ENCODE peak calls at places on chromosomes 16 and 17, in five cellular contexts. One of them, this sample, is unnamed.

GRCh38 chr17:49875690-49876089 is 27.8 kb upstream of the TAC4 start:
- DNase-seq in LoVo: no peak
- DNase-seq in T-helper 1 cell: no peak
- DNase-seq in GM12865: no peak
- DNase-seq in effector CD4-positive, alpha-beta T cell: no peak
- DNase-seq in this sample: no peak

GRCh38 chr17:77684803-77685580 is 273.5 kb upstream of the TNRC6C start:
- DNase-seq in effector CD4-positive, alpha-beta T cell: no peak
- DNase-seq in T-helper 1 cell: no peak
- DNase-seq in GM12865: no peak
- DNase-seq in LoVo: no peak
- DNase-seq in this sample: no peak

GRCh38 chr17:32859857-32860525 is 16.9 kb downstream of the MYO1D start:
- DNase-seq in LoVo: no peak
- DNase-seq in effector CD4-positive, alpha-beta T cell: no peak
- DNase-seq in GM12865: peak; percentile 48
- DNase-seq in T-helper 1 cell: no peak
- DNase-seq in this sample: no peak

GRCh38 chr16:10601444-10602401 is 21.3 kb upstream of the EMP2 start:
- DNase-seq in effector CD4-positive, alpha-beta T cell: no peak
- DNase-seq in LoVo: no peak
- DNase-seq in GM12865: peak; percentile 27
- DNase-seq in T-helper 1 cell: no peak
- DNase-seq in this sample: peak; percentile 52

GRCh38 chr17:56908061-56908542 is 5.7 kb downstream of the TRIM25 start:
- DNase-seq in GM12865: peak; percentile 87
- DNase-seq in T-helper 1 cell: no peak
- DNase-seq in effector CD4-positive, alpha-beta T cell: no peak
- DNase-seq in LoVo: no peak
- DNase-seq in this sample: no peak

GRCh38 chr17:62724398-62725146 is 83.5 kb downstream of the MARCHF10 start:
- DNase-seq in LoVo: no peak
- DNase-seq in GM12865: peak; percentile 95
- DNase-seq in T-helper 1 cell: peak; percentile 40
- DNase-seq in effector CD4-positive, alpha-beta T cell: peak; percentile 35
- DNase-seq in this sample: peak; percentile 40

GRCh38 chr17:49880291-49881053 is 32.6 kb upstream of the TAC4 start:
- DNase-seq in T-helper 1 cell: peak; percentile 51
- DNase-seq in LoVo: peak; percentile 76
- DNase-seq in GM12865: peak; percentile 73
- DNase-seq in effector CD4-positive, alpha-beta T cell: peak; percentile 60
- DNase-seq in this sample: peak; percentile 91

GRCh38 chr16:87471278-87472141 is 21.3 kb downstream of the ZCCHC14 start:
- DNase-seq in GM12865: no peak
- DNase-seq in effector CD4-positive, alpha-beta T cell: no peak
- DNase-seq in LoVo: peak; percentile 59
- DNase-seq in T-helper 1 cell: no peak
- DNase-seq in this sample: no peak

GRCh38 chr17:2449486-2449885 is 48.6 kb upstream of the MNT start:
- DNase-seq in effector CD4-positive, alpha-beta T cell: no peak
- DNase-seq in T-helper 1 cell: no peak
- DNase-seq in LoVo: no peak
- DNase-seq in GM12865: no peak
- DNase-seq in this sample: no peak

GRCh38 chr16:22008215-22009142 is 568 bp downstream of the MOSMO start:
- DNase-seq in GM12865: no peak
- DNase-seq in T-helper 1 cell: no peak
- DNase-seq in effector CD4-positive, alpha-beta T cell: no peak
- DNase-seq in LoVo: no peak
- DNase-seq in this sample: no peak

GRCh38 chr16:2511128-2511785 is 2.5 kb upstream of the ATP6V0C start:
- DNase-seq in T-helper 1 cell: no peak
- DNase-seq in effector CD4-positive, alpha-beta T cell: no peak
- DNase-seq in LoVo: no peak
- DNase-seq in GM12865: no peak
- DNase-seq in this sample: no peak

GRCh38 chr17:74340470-74341023 is 14.5 kb downstream of the KIF19 start:
- DNase-seq in T-helper 1 cell: no peak
- DNase-seq in effector CD4-positive, alpha-beta T cell: no peak
- DNase-seq in LoVo: no peak
- DNase-seq in GM12865: no peak
- DNase-seq in this sample: no peak

GRCh38 chr17:50144845-50145531 is 5.5 kb downstream of the PPP1R9B start:
- DNase-seq in LoVo: no peak
- DNase-seq in effector CD4-positive, alpha-beta T cell: no peak
- DNase-seq in GM12865: no peak
- DNase-seq in T-helper 1 cell: no peak
- DNase-seq in this sample: peak; percentile 68

GRCh38 chr17:61409301-61410099 is 9.9 kb downstream of the TBX2 start:
- DNase-seq in T-helper 1 cell: peak; percentile 17
- DNase-seq in effector CD4-positive, alpha-beta T cell: no peak
- DNase-seq in GM12865: peak; percentile 58
- DNase-seq in LoVo: peak; percentile 87
- DNase-seq in this sample: peak; percentile 59

GRCh38 chr16:57685633-57686032 is 9.0 kb upstream of the DRC7 start:
- DNase-seq in effector CD4-positive, alpha-beta T cell: no peak
- DNase-seq in GM12865: no peak
- DNase-seq in T-helper 1 cell: no peak
- DNase-seq in LoVo: no peak
- DNase-seq in this sample: no peak

GRCh38 chr17:7383742-7384488 is 3.0 kb downstream of the TNK1 start:
- DNase-seq in GM12865: peak; percentile 72
- DNase-seq in effector CD4-positive, alpha-beta T cell: peak; percentile 75
- DNase-seq in T-helper 1 cell: peak; percentile 76
- DNase-seq in LoVo: no peak
- DNase-seq in this sample: no peak

GRCh38 chr17:59391026-59391425 is 59.6 kb downstream of the YPEL2 start:
- DNase-seq in GM12865: no peak
- DNase-seq in T-helper 1 cell: no peak
- DNase-seq in LoVo: no peak
- DNase-seq in effector CD4-positive, alpha-beta T cell: no peak
- DNase-seq in this sample: no peak

GRCh38 chr17:3986270-3986938 is 22.2 kb upstream of the ATP2A3 start:
- DNase-seq in effector CD4-positive, alpha-beta T cell: no peak
- DNase-seq in GM12865: peak; percentile 47
- DNase-seq in T-helper 1 cell: no peak
- DNase-seq in LoVo: no peak
- DNase-seq in this sample: no peak

GRCh38 chr17:10314332-10314731 is 58.5 kb downstream of the MYH13 start:
- DNase-seq in T-helper 1 cell: no peak
- DNase-seq in GM12865: no peak
- DNase-seq in effector CD4-positive, alpha-beta T cell: no peak
- DNase-seq in LoVo: no peak
- DNase-seq in this sample: no peak

GRCh38 chr17:7042507-7043194 is 1.2 kb downstream of the SLC16A11 start:
- DNase-seq in T-helper 1 cell: no peak
- DNase-seq in effector CD4-positive, alpha-beta T cell: peak; percentile 29
- DNase-seq in GM12865: no peak
- DNase-seq in LoVo: no peak
- DNase-seq in this sample: no peak

GRCh38 chr17:34613064-34614019 is 34.0 kb downstream of the TMEM132E start:
- DNase-seq in GM12865: no peak
- DNase-seq in LoVo: no peak
- DNase-seq in T-helper 1 cell: no peak
- DNase-seq in effector CD4-positive, alpha-beta T cell: no peak
- DNase-seq in this sample: no peak

GRCh38 chr16:7344806-7345416 is 12.3 kb downstream of the RBFOX1 start:
- DNase-seq in effector CD4-positive, alpha-beta T cell: no peak
- DNase-seq in LoVo: no peak
- DNase-seq in GM12865: no peak
- DNase-seq in T-helper 1 cell: no peak
- DNase-seq in this sample: no peak

GRCh38 chr16:87463722-87464690 is 28.8 kb downstream of the ZCCHC14 start:
- DNase-seq in T-helper 1 cell: no peak
- DNase-seq in effector CD4-positive, alpha-beta T cell: no peak
- DNase-seq in LoVo: no peak
- DNase-seq in GM12865: peak; percentile 32
- DNase-seq in this sample: no peak

GRCh38 chr17:67492824-67493490 is 115.9 kb downstream of the PITPNC1 start:
- DNase-seq in LoVo: no peak
- DNase-seq in effector CD4-positive, alpha-beta T cell: no peak
- DNase-seq in T-helper 1 cell: no peak
- DNase-seq in GM12865: no peak
- DNase-seq in this sample: no peak

GRCh38 chr17:74742153-74742515 is 5.1 kb downstream of the RAB37 start:
- DNase-seq in effector CD4-positive, alpha-beta T cell: no peak
- DNase-seq in LoVo: no peak
- DNase-seq in T-helper 1 cell: no peak
- DNase-seq in GM12865: peak; percentile 90
- DNase-seq in this sample: no peak

GRCh38 chr16:79885320-79885719 is 284.8 kb upstream of the MAF start:
- DNase-seq in GM12865: no peak
- DNase-seq in LoVo: no peak
- DNase-seq in T-helper 1 cell: no peak
- DNase-seq in effector CD4-positive, alpha-beta T cell: no peak
- DNase-seq in this sample: no peak

GRCh38 chr16:76125871-76126270 is 151.3 kb upstream of the CNTNAP4 start:
- DNase-seq in effector CD4-positive, alpha-beta T cell: no peak
- DNase-seq in LoVo: no peak
- DNase-seq in T-helper 1 cell: no peak
- DNase-seq in GM12865: no peak
- DNase-seq in this sample: no peak

GRCh38 chr17:80427366-80428282 is 12.7 kb downstream of the ENDOV start:
- DNase-seq in T-helper 1 cell: no peak
- DNase-seq in GM12865: no peak
- DNase-seq in LoVo: no peak
- DNase-seq in effector CD4-positive, alpha-beta T cell: no peak
- DNase-seq in this sample: no peak

GRCh38 chr17:80613732-80614071 is 69.1 kb downstream of the RPTOR start:
- DNase-seq in GM12865: no peak
- DNase-seq in effector CD4-positive, alpha-beta T cell: no peak
- DNase-seq in T-helper 1 cell: no peak
- DNase-seq in LoVo: no peak
- DNase-seq in this sample: no peak

GRCh38 chr17:18246880-18247612 is 11.5 kb downstream of the FLII start:
- DNase-seq in effector CD4-positive, alpha-beta T cell: no peak
- DNase-seq in GM12865: peak; percentile 56
- DNase-seq in LoVo: no peak
- DNase-seq in T-helper 1 cell: no peak
- DNase-seq in this sample: peak; percentile 69

GRCh38 chr16:50611332-50611934 is 63.2 kb downstream of the NKD1 start:
- DNase-seq in GM12865: no peak
- DNase-seq in LoVo: no peak
- DNase-seq in effector CD4-positive, alpha-beta T cell: no peak
- DNase-seq in T-helper 1 cell: no peak
- DNase-seq in this sample: no peak

GRCh38 chr16:2473425-2473926 is 1.5 kb upstream of the TBC1D24 start:
- DNase-seq in T-helper 1 cell: no peak
- DNase-seq in LoVo: no peak
- DNase-seq in effector CD4-positive, alpha-beta T cell: no peak
- DNase-seq in GM12865: no peak
- DNase-seq in this sample: no peak

This sample was measured in breast epithelium.